ENCODE peak calls at places on chromosomes 13 and 19, in nine cellular contexts. W is GM23248; I is foreskin keratinocyte; Q is brain microvascular endothelial cell; F is substantia nigra; D is sigmoid colon; E is right lobe of liver; J is tibial nerve; B is CD4-positive, alpha-beta T cell. M is an unnamed sample.

GRCh38 chr13:100382787-100383186 is 205.8 kb downstream of the GGACT start:
- DNase-seq in W (peak), I (peak), Q (no peak), F (no peak), D (no peak), E (no peak), J (no peak), B (no peak), M (no peak)

GRCh38 chr13:88526186-88526852 is 855.1 kb downstream of the SLITRK5 start:
- DNase-seq in W (no peak), I (peak), Q (no peak), F (no peak), D (no peak), E (no peak), J (no peak), B (no peak), M (no peak)

GRCh38 chr13:19606152-19606551 is 27.3 kb upstream of the MPHOSPH8 start:
- DNase-seq in W (peak), I (peak), Q (no peak), F (no peak), D (no peak), E (no peak), J (no peak), B (no peak), M (no peak)

GRCh38 chr13:32752997-32753606 is 166.8 kb downstream of the PDS5B start:
- DNase-seq in W (no peak), I (no peak), Q (no peak), F (no peak), D (no peak), E (no peak), J (no peak), B (no peak), M (no peak)

GRCh38 chr19:44142014-44142523 is 715 bp downstream of the ZNF234 start:
- DNase-seq in W (peak), I (peak), Q (peak), F (no peak), D (no peak), E (no peak), J (no peak), B (no peak), M (no peak)

GRCh38 chr19:14381689-14382474 is 638 bp downstream of the ADGRE5 start:
- DNase-seq in W (peak), I (no peak), Q (peak), F (no peak), D (peak), E (no peak), J (no peak), B (peak), M (peak)

GRCh38 chr13:103883152-103883551 is 816.9 kb upstream of the SLC10A2 start:
- DNase-seq in W (peak), I (peak), Q (peak), F (peak), D (peak), E (peak), J (peak), B (no peak), M (peak)

GRCh38 chr13:111005364-111005763 is 90.5 kb upstream of the ANKRD10 start:
- DNase-seq in W (peak), I (no peak), Q (peak), F (no peak), D (no peak), E (no peak), J (no peak), B (no peak), M (no peak)

GRCh38 chr13:99015606-99016520 is 38.0 kb upstream of the DOCK9 start:
- DNase-seq in W (peak), I (no peak), Q (no peak), F (no peak), D (no peak), E (no peak), J (no peak), B (no peak), M (no peak)

GRCh38 chr13:33862006-33862405 is 44.1 kb downstream of the RFC3 start:
- DNase-seq in W (no peak), I (no peak), Q (no peak), F (no peak), D (no peak), E (no peak), J (no peak), B (no peak), M (no peak)

GRCh38 chr19:3818479-3818878 is 32.3 kb upstream of the MATK start:
- DNase-seq in W (peak), I (peak), Q (peak), F (no peak), D (no peak), E (no peak), J (no peak), B (no peak), M (no peak)

GRCh38 chr19:10749435-10750384 is 31.8 kb downstream of the DNM2 start:
- DNase-seq in W (no peak), I (no peak), Q (no peak), F (no peak), D (no peak), E (no peak), J (no peak), B (no peak), M (no peak)

GRCh38 chr13:86282450-86282849 is 483.2 kb upstream of the SLITRK6 start:
- DNase-seq in W (no peak), I (no peak), Q (no peak), F (no peak), D (no peak), E (no peak), J (no peak), B (no peak), M (no peak)

GRCh38 chr19:14411161-14411560 is 8.0 kb downstream of the DDX39A start:
- DNase-seq in W (no peak), I (no peak), Q (no peak), F (no peak), D (no peak), E (no peak), J (no peak), B (no peak), M (no peak)

GRCh38 chr19:51980116-51980736 is 6.4 kb downstream of the ZNF350 start:
- DNase-seq in W (no peak), I (peak), Q (no peak), F (no peak), D (no peak), E (no peak), J (no peak), B (no peak), M (no peak)

GRCh38 chr13:25300861-25301346 is 521 bp upstream of the NUP58 start:
- DNase-seq in W (no peak), I (no peak), Q (no peak), F (peak), D (peak), E (peak), J (no peak), B (peak), M (peak)

GRCh38 chr19:55690109-55690768 is 15.2 kb downstream of the EPN1 start:
- DNase-seq in W (no peak), I (no peak), Q (no peak), F (no peak), D (peak), E (no peak), J (no peak), B (no peak), M (no peak)

GRCh38 chr13:76293751-76294150 is 592.5 kb downstream of the KCTD12 start:
- DNase-seq in W (peak), I (peak), Q (peak), F (no peak), D (no peak), E (no peak), J (no peak), B (no peak), M (no peak)

GRCh38 chr19:47227347-47228167 is 3.4 kb downstream of the BBC3 start:
- DNase-seq in W (peak), I (peak), Q (peak), F (peak), D (peak), E (peak), J (peak), B (peak), M (peak)

GRCh38 chr19:48724796-48725753 is 5.5 kb upstream of the MAMSTR start:
- DNase-seq in W (peak), I (peak), Q (peak), F (no peak), D (peak), E (no peak), J (no peak), B (no peak), M (peak)

GRCh38 chr19:46984077-46985010 is 35.3 kb upstream of the NPAS1 start:
- DNase-seq in W (peak), I (no peak), Q (peak), F (no peak), D (no peak), E (peak), J (no peak), B (no peak), M (peak)

GRCh38 chr13:113904411-113904810 is 40.5 kb upstream of the GAS6 start:
- DNase-seq in W (peak), I (no peak), Q (no peak), F (no peak), D (no peak), E (no peak), J (no peak), B (peak), M (peak)

GRCh38 chr19:53511357-53511756 is 26.6 kb upstream of the ZNF331 start:
- DNase-seq in W (no peak), I (no peak), Q (no peak), F (no peak), D (no peak), E (no peak), J (no peak), B (no peak), M (no peak)

GRCh38 chr19:54616057-54616456 is 14.2 kb upstream of the LILRB1 start:
- DNase-seq in W (no peak), I (no peak), Q (no peak), F (no peak), D (no peak), E (no peak), J (no peak), B (no peak), M (no peak)

GRCh38 chr19:13492128-13492527 is 14.2 kb downstream of the CACNA1A start:
- DNase-seq in W (peak), I (no peak), Q (peak), F (no peak), D (no peak), E (no peak), J (no peak), B (no peak), M (no peak)

GRCh38 chr19:38852231-38853044 is 2.7 kb upstream of the HNRNPL start:
- DNase-seq in W (peak), I (peak), Q (peak), F (peak), D (peak), E (peak), J (peak), B (peak), M (peak)

GRCh38 chr19:45765365-45766292 is 3.4 kb downstream of the SIX5 start:
- DNase-seq in W (no peak), I (no peak), Q (no peak), F (no peak), D (peak), E (peak), J (no peak), B (no peak), M (peak)
- H3K27ac ChIP-seq in W (no peak), I (no peak), Q (no peak), F (no peak), D (peak), E (no peak), J (peak), B (no peak), M (peak)

GRCh38 chr13:20840590-20840989 is 62.0 kb downstream of the XPO4 start:
- DNase-seq in W (no peak), I (no peak), Q (no peak), F (no peak), D (no peak), E (no peak), J (no peak), B (no peak), M (no peak)
- H3K27ac ChIP-seq in W (no peak), I (no peak), Q (no peak), F (no peak), D (no peak), E (no peak), J (no peak), B (no peak), M (no peak)

GRCh38 chr19:17113127-17113785 is 37.7 kb downstream of the MYO9B start:
- DNase-seq in W (no peak), I (no peak), Q (no peak), F (no peak), D (no peak), E (peak), J (no peak), B (no peak), M (no peak)
- H3K27ac ChIP-seq in W (no peak), I (peak), Q (no peak), F (peak), D (peak), E (peak), J (no peak), B (no peak), M (peak)

GRCh38 chr19:18322318-18322758 is 538 bp downstream of the LSM4 start:
- DNase-seq in W (peak), I (no peak), Q (peak), F (no peak), D (no peak), E (no peak), J (no peak), B (no peak), M (no peak)
- H3K27ac ChIP-seq in W (peak), I (peak), Q (peak), F (peak), D (peak), E (peak), J (peak), B (peak), M (peak)

GRCh38 chr13:46628622-46629365 is 75.8 kb downstream of the LRCH1 start:
- DNase-seq in W (no peak), I (no peak), Q (no peak), F (no peak), D (no peak), E (no peak), J (no peak), B (no peak), M (no peak)

GRCh38 chr13:46629811-46630413 is 76.9 kb downstream of the LRCH1 start:
- DNase-seq in W (no peak), I (no peak), Q (no peak), F (no peak), D (no peak), E (no peak), J (no peak), B (no peak), M (no peak)

GRCh38 chr13:46624353-46624752 is 71.4 kb downstream of the LRCH1 start:
- DNase-seq in W (no peak), I (no peak), Q (no peak), F (no peak), D (no peak), E (no peak), J (no peak), B (no peak), M (no peak)

GRCh38 chr13:46624821-46625220 is 71.9 kb downstream of the LRCH1 start:
- DNase-seq in W (no peak), I (no peak), Q (no peak), F (no peak), D (no peak), E (no peak), J (no peak), B (no peak), M (no peak)

GRCh38 chr13:46627462-46627861 is 74.5 kb downstream of the LRCH1 start:
- DNase-seq in W (no peak), I (no peak), Q (no peak), F (no peak), D (no peak), E (no peak), J (no peak), B (no peak), M (no peak)
- H3K27ac ChIP-seq in W (no peak), I (no peak), Q (no peak), F (no peak), D (peak), E (no peak), J (no peak), B (no peak), M (no peak)